ENCODE peak calls at places on chromosome 21, in ten cellular contexts. R is EL; W is stimulated activated CD8-positive, alpha-beta memory T cell treated with anti-CD3 and anti-CD28 coated beads, Interleukin-15, amount 100 ng/mL, for 1 hour; A is skeletal muscle cell; K is fibroblast of mammary gland; L is NCI-H1694 treated with DMSO at 0.1 percent for 48 hours; X is T47D; J is T-helper 2 cell; E is activated CD4-positive, alpha-beta T cell treated with anti-CD3 and anti-CD28 coated beads, Interleukin-2, amount 50 U/mL, for 24 hours; D is lower lobe of right lung. F is an unnamed sample.

GRCh38 chr21:43031121-43031624 is 44.5 kb downstream of the CBS start:
- DNase-seq in E (no peak), K (no peak), X (no peak), R (no peak), L (no peak), J (no peak), A (no peak), W (no peak), D (no peak), F (no peak)

GRCh38 chr21:45357436-45358260 is 47.3 kb upstream of the COL18A1 start:
- DNase-seq in A (no peak), E (no peak), W (no peak), X (no peak), L (no peak), J (no peak), R (no peak), K (peak), D (peak), F (no peak)

GRCh38 chr21:29256125-29256895 is 42.4 kb upstream of the BACH1 start:
- DNase-seq in L (peak), A (no peak), K (no peak), W (no peak), R (no peak), X (peak), J (no peak), D (no peak), E (no peak), F (no peak)

GRCh38 chr21:34882719-34883131 is 166.4 kb downstream of the RUNX1 start:
- DNase-seq in W (no peak), R (no peak), D (no peak), K (no peak), E (no peak), J (no peak), X (no peak), A (no peak), L (no peak), F (no peak)

GRCh38 chr21:34795152-34796141 is 126.7 kb downstream of the CLIC6 start:
- DNase-seq in J (no peak), A (peak), D (no peak), E (no peak), L (no peak), K (peak), W (no peak), X (peak), R (peak), F (no peak)

GRCh38 chr21:22791986-22792560 is 1793.9 kb downstream of the NCAM2 start:
- DNase-seq in R (peak), W (no peak), X (peak), L (peak), A (peak), J (peak), D (no peak), K (peak), E (peak), F (no peak)

GRCh38 chr21:34630536-34631143 is 15.7 kb upstream of the RCAN1 start:
- DNase-seq in A (no peak), D (no peak), R (peak), X (peak), K (peak), E (peak), J (peak), L (peak), W (no peak), F (no peak)

GRCh38 chr21:34200288-34200905 is 127.0 kb downstream of the MRPS6 start:
- DNase-seq in X (no peak), D (no peak), L (peak), A (no peak), E (no peak), R (no peak), W (no peak), J (no peak), K (peak), F (no peak)

GRCh38 chr21:46549650-46550049 is 55.2 kb downstream of the S100B start:
- DNase-seq in W (no peak), R (no peak), E (no peak), J (no peak), X (no peak), A (no peak), L (no peak), K (no peak), D (no peak), F (peak)

GRCh38 chr21:41583274-41583790 is 75.4 kb upstream of the TMPRSS2 start:
- DNase-seq in K (no peak), W (no peak), X (peak), J (no peak), L (no peak), R (no peak), D (peak), E (no peak), A (no peak), F (no peak)

GRCh38 chr21:41684381-41685245 is 82.2 kb downstream of the RIPK4 start:
- DNase-seq in R (peak), K (peak), X (no peak), J (no peak), D (no peak), E (no peak), L (no peak), A (peak), W (no peak), F (peak)

GRCh38 chr21:31501921-31502320 is 157.6 kb upstream of the SOD1 start:
- DNase-seq in E (no peak), X (peak), K (no peak), J (no peak), R (no peak), A (no peak), W (no peak), D (no peak), L (no peak), F (no peak)

GRCh38 chr21:37886726-37887309 is 29.4 kb downstream of the KCNJ6 start:
- DNase-seq in J (no peak), E (no peak), D (no peak), A (no peak), X (no peak), W (no peak), K (no peak), R (no peak), L (no peak), F (no peak)

GRCh38 chr21:39640754-39641153 is 28.0 kb downstream of the B3GALT5 start:
- DNase-seq in E (no peak), A (no peak), J (no peak), X (no peak), L (no peak), K (no peak), W (no peak), D (no peak), R (no peak), F (no peak)

GRCh38 chr21:28336299-28336698 is 656.4 kb downstream of the LTN1 start:
- DNase-seq in D (no peak), W (no peak), A (peak), E (no peak), J (peak), R (peak), X (peak), K (peak), L (no peak), F (no peak)

GRCh38 chr21:33042812-33043211 is 17.1 kb downstream of the OLIG2 start:
- DNase-seq in A (peak), W (no peak), R (peak), E (no peak), J (no peak), K (peak), L (peak), D (no peak), X (no peak), F (no peak)

GRCh38 chr21:28074676-28075075 is 918.0 kb downstream of the LTN1 start:
- DNase-seq in X (no peak), W (no peak), L (no peak), K (no peak), E (no peak), D (no peak), J (no peak), A (no peak), R (no peak), F (no peak)

GRCh38 chr21:45067462-45068285 is 6.7 kb upstream of the ADARB1 start:
- DNase-seq in R (no peak), J (no peak), L (no peak), E (no peak), A (no peak), X (no peak), K (no peak), W (no peak), D (no peak), F (no peak)

GRCh38 chr21:38623552-38623951 is 125.3 kb upstream of the ERG start:
- DNase-seq in E (no peak), D (no peak), A (no peak), R (no peak), K (no peak), X (no peak), L (no peak), W (no peak), J (no peak), F (no peak)

GRCh38 chr21:46059195-46059594 is 38.7 kb upstream of the COL6A2 start:
- DNase-seq in J (no peak), X (no peak), D (peak), L (no peak), R (no peak), K (no peak), E (no peak), A (no peak), W (no peak), F (peak)

GRCh38 chr21:32597205-32597604 is 11.9 kb upstream of the TCP10L start:
- DNase-seq in D (no peak), E (no peak), W (no peak), X (no peak), A (peak), K (peak), J (no peak), L (no peak), R (peak), F (no peak)

F was measured in sciatic nerve.